ENCODE peak calls at places on chromosomes 5 and 9, in four cellular contexts. X, T, I and W are unnamed samples.

GRCh38 chr9:108617661-108618060 is 238.1 kb downstream of the ACTL7B start:
- DNase-seq in X (no peak), T (no peak), I (no peak), W (no peak)

GRCh38 chr5:119968690-119969089 is 339.3 kb downstream of the FAM170A start:
- DNase-seq in X (no peak), T (no peak), I (no peak), W (no peak)

GRCh38 chr5:43425965-43426364 is 13.8 kb upstream of the CCL28 start:
- DNase-seq in X (no peak), T (no peak), I (no peak), W (no peak)

GRCh38 chr5:95216136-95216955 is 68.5 kb downstream of the MCTP1 start:
- DNase-seq in X (no peak), T (no peak), I (no peak), W (no peak)

GRCh38 chr5:123813937-123814624 is 302.1 kb downstream of the CSNK1G3 start:
- DNase-seq in X (peak; percentile 22), T (no peak), I (no peak), W (no peak)

GRCh38 chr5:141513021-141513626 is 24.2 kb downstream of the PCDHGC5 start:
- DNase-seq in X (peak; percentile 74), T (peak; percentile 40), I (no peak), W (no peak)

GRCh38 chr5:76808142-76808691 is 10.6 kb upstream of the F2RL1 start:
- DNase-seq in X (no peak), T (no peak), I (no peak), W (no peak)

GRCh38 chr5:59548807-59549357 is 344.6 kb downstream of the PDE4D start:
- DNase-seq in X (no peak), T (no peak), I (no peak), W (no peak)

GRCh38 chr5:63603996-63604395 is 358.2 kb downstream of the HTR1A start:
- DNase-seq in X (no peak), T (no peak), I (no peak), W (no peak)

GRCh38 chr5:163347671-163348070 is 89.7 kb upstream of the CCNG1 start:
- DNase-seq in X (peak; percentile 70), T (no peak), I (no peak), W (no peak)

GRCh38 chr9:123414921-123415592 is 59.1 kb downstream of the CRB2 start:
- DNase-seq in X (no peak), T (no peak), I (no peak), W (no peak)

GRCh38 chr9:34612788-34613390 is 992 bp upstream of the RPP25L start:
- DNase-seq in X (peak; percentile 86), T (peak; percentile 70), I (peak; percentile 68), W (peak; percentile 79)

GRCh38 chr5:135038829-135039525 is 4.9 kb upstream of the PITX1 start:
- DNase-seq in X (no peak), T (no peak), I (no peak), W (no peak)

GRCh38 chr5:143041972-143042770 is 272.0 kb downstream of the ARHGAP26 start:
- DNase-seq in X (no peak), T (peak; percentile 89), I (no peak), W (no peak)

GRCh38 chr9:95008151-95008771 is 281.8 kb downstream of the AOPEP start:
- DNase-seq in X (no peak), T (no peak), I (no peak), W (peak; percentile 45)

GRCh38 chr9:79687131-79687447 is 115.3 kb downstream of the TLE4 start:
- DNase-seq in X (no peak), T (no peak), I (no peak), W (no peak)

GRCh38 chr5:66653380-66653779 is 57.2 kb downstream of the MAST4 start:
- DNase-seq in X (no peak), T (no peak), I (no peak), W (no peak)

GRCh38 chr9:14868772-14869583 is 41.2 kb downstream of the FREM1 start:
- DNase-seq in X (no peak), T (no peak), I (no peak), W (no peak)

GRCh38 chr9:130183133-130183762 is 11.0 kb downstream of the NCS1 start:
- DNase-seq in X (no peak), T (no peak), I (no peak), W (no peak)

GRCh38 chr9:76664120-76664519 is 100.1 kb upstream of the PCA3 start:
- DNase-seq in X (no peak), T (no peak), I (no peak), W (no peak)

GRCh38 chr9:76846307-76846706 is 59.6 kb downstream of the PRUNE2 start:
- DNase-seq in X (no peak), T (no peak), I (no peak), W (no peak)

GRCh38 chr5:9240431-9240830 is 305.4 kb downstream of the SEMA5A start:
- DNase-seq in X (no peak), T (no peak), I (no peak), W (no peak)

GRCh38 chr5:6454628-6455053 is 6.0 kb downstream of the UBE2QL1 start:
- DNase-seq in X (no peak), T (peak; percentile 88), I (peak; percentile 57), W (no peak)

GRCh38 chr9:114137831-114138230 is 17.5 kb upstream of the COL27A1 start:
- DNase-seq in X (no peak), T (no peak), I (no peak), W (no peak)

GRCh38 chr9:114276908-114277821 is 45.7 kb upstream of the ORM1 start:
- DNase-seq in X (no peak), T (peak; percentile 8), I (peak; percentile 7), W (peak; percentile 31)

GRCh38 chr9:127805620-127806019 is 2.9 kb downstream of the FPGS start:
- DNase-seq in X (peak; percentile 65), T (no peak), I (no peak), W (no peak)

GRCh38 chr9:114303571-114303970 is 19.3 kb upstream of the ORM1 start:
- DNase-seq in X (no peak), T (no peak), I (no peak), W (peak; percentile 4)

GRCh38 chr5:55601209-55601618 is 66.5 kb upstream of the PLPP1 start:
- DNase-seq in X (no peak), T (peak; percentile 82), I (peak; percentile 80), W (peak; percentile 83)

GRCh38 chr5:123487298-123487697 is 24.7 kb upstream of the CSNK1G3 start:
- DNase-seq in X (no peak), T (no peak), I (no peak), W (peak; percentile 13)

GRCh38 chr5:40550481-40550880 is 129.2 kb upstream of the PTGER4 start:
- DNase-seq in X (no peak), T (no peak), I (no peak), W (no peak)

GRCh38 chr5:157484768-157485167 is 24.8 kb downstream of the NIPAL4 start:
- DNase-seq in X (peak; percentile 66), T (peak; percentile 69), I (peak; percentile 64), W (no peak)

GRCh38 chr9:69204378-69204777 is 30.3 kb downstream of the TJP2 start:
- DNase-seq in X (no peak), T (no peak), I (no peak), W (no peak)
- H3K4me3 ChIP-seq in X (no peak overlapping the region), T (no peak overlapping the region), I (no peak overlapping the region), W (no peak overlapping the region)

GRCh38 chr5:177087707-177088005 is 941 bp downstream of the FGFR4 start:
- DNase-seq in X (no peak), T (no peak), I (no peak), W (no peak)
- H3K4me3 ChIP-seq in X (no peak overlapping the region), T (peak overlapping the region; percentile 54), I (peak overlapping the region; percentile 66), W (no peak overlapping the region)

GRCh38 chr9:137668203-137668602 is 49.4 kb downstream of the EHMT1 start:
- DNase-seq in X (no peak), T (no peak), I (no peak), W (no peak)

GRCh38 chr9:137671196-137671538 is 52.4 kb downstream of the EHMT1 start:
- DNase-seq in X (no peak), T (no peak), I (no peak), W (no peak)

GRCh38 chr9:137671721-137672120 is 52.9 kb downstream of the EHMT1 start:
- DNase-seq in X (no peak), T (no peak), I (no peak), W (no peak)

GRCh38 chr9:137669261-137669672 is 50.5 kb downstream of the EHMT1 start:
- DNase-seq in X (no peak), T (no peak), I (no peak), W (peak; percentile 28)

GRCh38 chr9:137670391-137671195 is 51.8 kb downstream of the EHMT1 start:
- DNase-seq in X (peak; percentile 71), T (peak; percentile 68), I (peak; percentile 55), W (no peak)
- H3K4me3 ChIP-seq in X (peak overlapping the region; percentile 28), T (no peak overlapping the region), I (no peak overlapping the region), W (no peak overlapping the region)

GRCh38 chr5:130994496-130995253 is 170.4 kb downstream of the HINT1 start:
- DNase-seq in X (no peak), T (no peak), I (no peak), W (no peak)
- H3K4me3 ChIP-seq in X (no peak overlapping the region), T (no peak overlapping the region), I (no peak overlapping the region), W (no peak overlapping the region)